ENCODE peak calls at places on chromosomes 1 and 21, in four cellular contexts. M is ovary, B is Peyer's patch, Z is sigmoid colon. X is an unnamed sample. For H3K4me1 and H3K9me3, the result is how much of the 10 kb centered on the place peaks cover.

GRCh38 chr1:67635055-67635809 is 49.8 kb upstream of the GADD45A start:
- DNase-seq in M (no peak), B (no peak), Z (no peak), X (no peak)

GRCh38 chr1:178048883-178049282 is 45.0 kb upstream of the RASAL2 start:
- DNase-seq in M (no peak), B (no peak), Z (no peak), X (no peak)

GRCh38 chr1:171263915-171264314 is 15.6 kb downstream of the FMO1 start:
- DNase-seq in B (no peak), Z (no peak), M (no peak), X (no peak)

GRCh38 chr1:36183309-36183856 is 27.4 kb downstream of the MAP7D1 start:
- DNase-seq in B (no peak), M (no peak), Z (peak), X (no peak)

GRCh38 chr1:114585221-114585620 is 3.8 kb upstream of the BCAS2 start:
- DNase-seq in M (no peak), B (no peak), Z (no peak), X (no peak)

GRCh38 chr1:171206956-171207355 is 21.9 kb downstream of the FMO2 start:
- DNase-seq in B (no peak), Z (no peak), M (no peak), X (no peak)

GRCh38 chr1:181712636-181713238 is 229.4 kb downstream of the CACNA1E start:
- DNase-seq in B (no peak), Z (no peak), M (no peak), X (no peak)

GRCh38 chr1:162276493-162276892 is 100.2 kb downstream of the SPATA46 start:
- DNase-seq in M (no peak), B (no peak), Z (no peak), X (no peak)

GRCh38 chr1:107877092-107877491 is 87.9 kb downstream of the VAV3 start:
- DNase-seq in B (no peak), Z (no peak), M (no peak), X (no peak)

GRCh38 chr1:184035719-184036516 is 1.6 kb downstream of the COLGALT2 start:
- DNase-seq in M (no peak), B (no peak), Z (peak), X (no peak)

GRCh38 chr1:19858894-19859293 is 23.3 kb upstream of the OTUD3 start:
- DNase-seq in Z (no peak), B (no peak), M (no peak), X (no peak)

GRCh38 chr1:163227126-163227525 is 24.4 kb upstream of the RGS5 start:
- DNase-seq in M (no peak), B (no peak), Z (no peak), X (no peak)

GRCh38 chr1:210883821-210884220 is 250.1 kb downstream of the KCNH1 start:
- DNase-seq in B (no peak), Z (no peak), M (no peak), X (no peak)

GRCh38 chr1:85599076-85599491 is 18.5 kb downstream of the CCN1 start:
- DNase-seq in B (no peak), Z (no peak), M (no peak), X (no peak)

GRCh38 chr1:232873412-232873811 is 68.2 kb downstream of the MAP10 start:
- DNase-seq in B (no peak), M (no peak), Z (no peak), X (no peak)

GRCh38 chr1:66282885-66283284 is 251.1 kb upstream of the SGIP1 start:
- DNase-seq in Z (no peak), B (no peak), M (no peak), X (no peak)

GRCh38 chr1:248872752-248873408 is 14.0 kb upstream of the ZNF692 start:
- DNase-seq in M (peak), B (peak), Z (peak), X (no peak)

GRCh38 chr1:33396188-33397124 is 34.4 kb downstream of the PHC2 start:
- DNase-seq in Z (no peak), M (no peak), B (no peak), X (no peak)

GRCh38 chr1:114015075-114015474 is 35.8 kb downstream of the OLFML3 start:
- DNase-seq in M (no peak), Z (no peak), B (no peak), X (no peak)

GRCh38 chr21:28822882-28823335 is 169.8 kb downstream of the LTN1 start:
- DNase-seq in Z (no peak), B (no peak), M (no peak), X (no peak)

GRCh38 chr1:91765293-91765692 is 120.7 kb downstream of the TGFBR3 start:
- DNase-seq in B (no peak), Z (no peak), M (no peak), X (no peak)

GRCh38 chr1:223219846-223220610 is 77.0 kb upstream of the TLR5 start:
- DNase-seq in Z (no peak), M (no peak), B (no peak), X (peak)

GRCh38 chr1:198647055-198647454 is 8.2 kb downstream of the PTPRC start:
- DNase-seq in M (no peak), Z (no peak), B (no peak), X (no peak)

GRCh38 chr1:203250936-203251335 is 21.5 kb upstream of the CHIT1 start:
- DNase-seq in M (no peak), Z (no peak), B (no peak), X (no peak)

GRCh38 chr1:110186558-110186957 is 23.6 kb upstream of the KCNC4 start:
- DNase-seq in B (no peak), Z (no peak), M (no peak), X (no peak)

GRCh38 chr1:69138172-69138571 is 429.6 kb upstream of the LRRC7 start:
- DNase-seq in Z (no peak), M (no peak), B (no peak), X (no peak)

GRCh38 chr1:10692401-10693021 is 103.9 kb downstream of the CASZ1 start:
- DNase-seq in B (peak), Z (no peak), M (no peak), X (no peak)

GRCh38 chr1:40653851-40654537 is 11.5 kb downstream of the RIMS3 start:
- DNase-seq in B (no peak), M (no peak), Z (no peak), X (no peak)

GRCh38 chr1:84853743-84854721 is 39.0 kb downstream of the LPAR3 start:
- DNase-seq in M (no peak), B (no peak), Z (no peak), X (no peak)

GRCh38 chr1:67626495-67627235 is 58.3 kb upstream of the GADD45A start:
- DNase-seq in M (no peak), Z (no peak), B (no peak), X (no peak)

GRCh38 chr1:59761440-59761839 is 53.3 kb upstream of the HOOK1 start:
- DNase-seq in Z (no peak), M (no peak), B (no peak), X (no peak)

GRCh38 chr1:93816970-93817738 is 61.9 kb downstream of the DNTTIP2 start:
- DNase-seq in Z (no peak), B (no peak), M (no peak), X (no peak)

GRCh38 chr21:41662761-41663160 is 104.1 kb downstream of the RIPK4 start:
- DNase-seq in Z (no peak), M (no peak), B (no peak), X (no peak)

GRCh38 chr1:23865543-23865930 is 2.6 kb downstream of the FUCA1 start:
- DNase-seq in Z (no peak), M (no peak), B (no peak), X (no peak)

GRCh38 chr1:119097380-119097779 is 43.1 kb downstream of the WARS2 start:
- DNase-seq in Z (no peak), B (no peak), M (no peak), X (no peak)

GRCh38 chr1:113094506-113094905 is 21.5 kb downstream of the LRIG2 start:
- DNase-seq in Z (no peak), B (no peak), M (no peak), X (no peak)

GRCh38 chr1:70415882-70416281 is 4.8 kb downstream of the CTH start:
- DNase-seq in Z (no peak), M (no peak), B (no peak), X (no peak)

GRCh38 chr1:70411360-70411844 is 334 bp downstream of the CTH start:
- DNase-seq in Z (no peak), M (no peak), B (no peak), X (peak)

GRCh38 chr1:70409136-70409535 is 1.9 kb upstream of the CTH start:
- DNase-seq in M (no peak), Z (no peak), B (no peak), X (no peak)

GRCh38 chr1:70405780-70406416 is 5.2 kb upstream of the CTH start:
- DNase-seq in M (no peak), Z (no peak), B (no peak), X (no peak)

GRCh38 chr1:70410604-70411359 is at the start of gene CTH:
- DNase-seq in M (peak), Z (peak), B (peak), X (peak)
- TF ChIP-seq POLR2A in M (peak), Z (peak), B (peak), X (no peak)

GRCh38 chr1:206010101-206010500 is 6.9 kb upstream of the RAB7B start:
- DNase-seq in M (no peak), B (no peak), Z (no peak), X (no peak)
- H3K4me1 ChIP-seq in M (under half), B (under half), Z (under half), X (under half)

GRCh38 chr1:42506576-42506975 is 43.5 kb downstream of the CCDC30 start:
- DNase-seq in Z (no peak), B (no peak), M (no peak), X (no peak)

GRCh38 chr1:42504535-42505128 is 41.5 kb downstream of the CCDC30 start:
- DNase-seq in Z (no peak), M (no peak), B (no peak), X (no peak)
- H3K9me3 ChIP-seq in Z (under half), M (under half), B (under half), X (under half)

GRCh38 chr1:28132110-28132897 is 43.9 kb upstream of the EYA3 start:
- DNase-seq in B (no peak), M (no peak), Z (no peak), X (no peak)

GRCh38 chr1:28135910-28136635 is 40.4 kb downstream of the PTAFR start:
- DNase-seq in Z (no peak), B (no peak), M (no peak), X (no peak)

GRCh38 chr1:28134651-28135207 is 41.8 kb downstream of the PTAFR start:
- DNase-seq in B (no peak), Z (no peak), M (no peak), X (no peak)

GRCh38 chr1:28139033-28139712 is 37.3 kb downstream of the PTAFR start:
- DNase-seq in B (no peak), Z (no peak), M (no peak), X (no peak)

GRCh38 chr1:28136636-28137613 is 39.6 kb downstream of the PTAFR start:
- DNase-seq in B (no peak), Z (no peak), M (no peak), X (no peak)
- TF ChIP-seq POLR2A in B (no peak), Z (no peak), M (no peak), X (no peak)